ENCODE peak calls at places on chromosomes 2 and 18, in ten cellular contexts. G, M, F, P, K, R, V, Y, O and S are unnamed samples.
A peak's percentile ranks its signal among the peaks of the same experiment; 100 is the strongest.

GRCh38 chr2:62292190-62292589 is 96.3 kb downstream of the B3GNT2 start:
- DNase-seq in K (no peak), V (no peak), P (no peak), F (peak; percentile 4), Y (no peak), O (no peak), M (no peak), G (peak; percentile 11), R (no peak), S (no peak)

GRCh38 chr2:27860111-27860510 is 30.1 kb downstream of the RBKS start:
- DNase-seq in R (no peak), F (no peak), V (no peak), G (peak; percentile 57), K (no peak), M (no peak), O (no peak), Y (no peak), P (no peak), S (no peak)

GRCh38 chr2:157938556-157938955 is 62.4 kb upstream of the ACVR1 start:
- DNase-seq in R (peak; percentile 65), V (no peak), Y (no peak), K (no peak), M (no peak), G (no peak), P (no peak), F (no peak), O (no peak), S (no peak)

GRCh38 chr2:37644191-37644590 is 27.3 kb downstream of the CDC42EP3 start:
- DNase-seq in G (no peak), M (no peak), P (no peak), F (no peak), O (no peak), K (no peak), V (no peak), Y (no peak), R (no peak), S (no peak)

GRCh38 chr2:19362094-19362649 is 3.7 kb upstream of the OSR1 start:
- DNase-seq in P (no peak), Y (peak; percentile 30), M (no peak), O (no peak), V (peak; percentile 31), F (peak; percentile 20), K (no peak), R (no peak), G (no peak), S (no peak)

GRCh38 chr2:116467243-116467642 is 1347.2 kb upstream of the DDX18 start:
- DNase-seq in P (no peak), O (no peak), F (peak; percentile 52), R (no peak), M (no peak), G (no peak), Y (no peak), V (peak; percentile 65), K (no peak), S (no peak)

GRCh38 chr2:20579866-20580265 is 71.0 kb downstream of the HS1BP3 start:
- DNase-seq in O (no peak), R (peak; percentile 57), Y (no peak), G (peak; percentile 45), P (no peak), V (no peak), K (no peak), F (no peak), M (no peak), S (peak; percentile 79)

GRCh38 chr2:70906022-70906421 is 29.7 kb upstream of the ATP6V1B1 start:
- DNase-seq in M (no peak), O (no peak), V (no peak), R (no peak), Y (no peak), F (no peak), G (no peak), K (no peak), P (no peak), S (no peak)

GRCh38 chr2:48346124-48346536 is 183.8 kb upstream of the STON1 start:
- DNase-seq in M (no peak), V (no peak), O (no peak), R (peak; percentile 59), F (no peak), G (peak; percentile 54), Y (no peak), K (no peak), P (no peak), S (no peak)

GRCh38 chr2:28378679-28379392 is 13.8 kb upstream of the FOSL2 start:
- DNase-seq in F (no peak), V (no peak), R (peak; percentile 41), O (no peak), K (no peak), Y (no peak), G (no peak), P (no peak), M (no peak), S (peak; percentile 28)

GRCh38 chr18:58438161-58438983 is 190.5 kb downstream of the ALPK2 start:
- DNase-seq in F (no peak), G (no peak), K (no peak), M (no peak), V (no peak), O (no peak), R (no peak), Y (no peak), P (no peak), S (no peak)

GRCh38 chr2:25252291-25253152 is 84.1 kb upstream of the POMC start:
- DNase-seq in M (no peak), G (no peak), O (peak; percentile 78), R (peak; percentile 96), K (peak; percentile 97), P (no peak), F (peak; percentile 71), V (peak; percentile 71), Y (peak; percentile 77), S (peak; percentile 85)

GRCh38 chr2:231795525-231796327 is 9.5 kb downstream of the COPS7B start:
- DNase-seq in V (peak; percentile 47), M (no peak), K (peak; percentile 56), R (no peak), F (peak; percentile 2), P (no peak), Y (no peak), G (peak; percentile 72), O (no peak), S (no peak)

GRCh38 chr2:101718993-101719571 is 21.6 kb downstream of the MAP4K4 start:
- DNase-seq in F (no peak), Y (peak; percentile 84), P (no peak), O (no peak), K (no peak), V (no peak), G (no peak), R (peak; percentile 26), M (no peak), S (no peak)

GRCh38 chr2:55932843-55933242 is 9.3 kb upstream of the EFEMP1 start:
- DNase-seq in F (no peak), P (no peak), G (no peak), K (no peak), V (no peak), M (no peak), Y (no peak), R (no peak), O (no peak), S (no peak)

GRCh38 chr2:41828052-41828643 is 219.7 kb upstream of the PKDCC start:
- DNase-seq in P (no peak), O (no peak), V (no peak), Y (no peak), R (no peak), M (no peak), G (peak; percentile 63), K (no peak), F (no peak), S (no peak)

GRCh38 chr2:86068098-86069047 is 37.3 kb downstream of the POLR1A start:
- DNase-seq in P (no peak), R (no peak), K (no peak), F (peak; percentile 78), O (no peak), M (no peak), Y (peak; percentile 63), G (peak; percentile 45), V (no peak), S (peak; percentile 38)

GRCh38 chr2:67399144-67399543 is 2.0 kb downstream of the ETAA1 start:
- DNase-seq in M (no peak), V (no peak), G (no peak), R (no peak), O (no peak), Y (no peak), P (no peak), F (no peak), K (no peak), S (no peak)

GRCh38 chr2:5540856-5541255 is 151.3 kb upstream of the SOX11 start:
- DNase-seq in O (no peak), F (peak; percentile 6), Y (no peak), G (no peak), R (no peak), V (no peak), M (no peak), P (no peak), K (no peak), S (no peak)

GRCh38 chr2:102509749-102510148 is 36.7 kb downstream of the SLC9A4 start:
- DNase-seq in G (peak; percentile 22), Y (no peak), K (no peak), P (no peak), F (no peak), R (no peak), V (no peak), O (no peak), M (no peak), S (no peak)

GRCh38 chr18:45670281-45670962 is 53.6 kb upstream of the SLC14A1 start:
- DNase-seq in F (no peak), R (no peak), K (no peak), Y (peak; percentile 79), P (no peak), O (no peak), M (no peak), G (no peak), V (no peak), S (peak; percentile 83)

GRCh38 chr2:8617590-8617989 is 64.3 kb upstream of the ID2 start:
- DNase-seq in V (no peak), G (no peak), O (no peak), M (no peak), Y (no peak), K (no peak), R (peak; percentile 37), P (no peak), F (no peak), S (peak; percentile 67)

GRCh38 chr18:63488160-63488559 is 11.4 kb downstream of the SERPINB5 start:
- DNase-seq in Y (no peak), G (no peak), R (no peak), M (no peak), K (no peak), F (no peak), O (no peak), P (no peak), V (no peak), S (no peak)

GRCh38 chr2:144252694-144253093 is 267.2 kb downstream of the ZEB2 start:
- DNase-seq in P (no peak), R (no peak), M (no peak), V (no peak), O (no peak), G (no peak), K (no peak), F (no peak), Y (no peak), S (no peak)

GRCh38 chr2:183179156-183179555 is 54.9 kb downstream of the NUP35 start:
- DNase-seq in F (no peak), O (no peak), M (no peak), K (no peak), Y (no peak), R (no peak), P (no peak), G (peak; percentile 42), V (no peak), S (no peak)

GRCh38 chr2:38190542-38191218 is 114.7 kb upstream of the CYP1B1 start:
- DNase-seq in Y (no peak), K (no peak), G (no peak), O (no peak), F (no peak), P (no peak), V (no peak), M (no peak), R (no peak), S (no peak)

GRCh38 chr18:48111547-48111946 is 181.1 kb upstream of the SMAD2 start:
- DNase-seq in G (no peak), M (no peak), P (no peak), Y (no peak), V (no peak), F (no peak), O (no peak), K (peak; percentile 6), R (no peak), S (no peak)

GRCh38 chr2:212505583-212505982 is 33.0 kb downstream of the ERBB4 start:
- DNase-seq in M (no peak), R (no peak), V (no peak), O (no peak), G (no peak), K (no peak), P (no peak), F (no peak), Y (no peak), S (no peak)